ENCODE peak calls at places on chromosomes 13 and 19, in four cellular contexts. B is Ammon's horn, I is AG04450, H is frontal cortex. O is an unnamed sample.

GRCh38 chr19:35713904-35714440 is 3.8 kb upstream of the KMT2B start:
- DNase-seq in B (no peak), I (no peak), H (no peak), O (no peak)

GRCh38 chr19:49911381-49912145 is 14.9 kb upstream of the IL4I1 start:
- DNase-seq in B (peak), I (no peak), H (no peak), O (no peak)

GRCh38 chr19:38597075-38597474 is 20.7 kb downstream of the MAP4K1 start:
- DNase-seq in B (no peak), I (no peak), H (no peak), O (no peak)

GRCh38 chr19:10862561-10863106 is 8.7 kb upstream of the CARM1 start:
- DNase-seq in B (no peak), I (no peak), H (no peak), O (no peak)

GRCh38 chr19:54482889-54483288 is 9.8 kb upstream of the CDC42EP5 start:
- DNase-seq in B (no peak), I (no peak), H (no peak), O (no peak)

GRCh38 chr13:34591801-34592454 is 350.1 kb upstream of the NBEA start:
- DNase-seq in B (peak), I (no peak), H (peak), O (no peak)

GRCh38 chr13:29884671-29885424 is 34.4 kb upstream of the UBL3 start:
- DNase-seq in B (peak), I (no peak), H (no peak), O (no peak)

GRCh38 chr19:13169769-13170168 is 19.6 kb downstream of the IER2 start:
- DNase-seq in B (no peak), I (no peak), H (no peak), O (no peak)

GRCh38 chr13:108877300-108877699 is 247.9 kb downstream of the MYO16 start:
- DNase-seq in B (no peak), I (no peak), H (no peak), O (no peak)

GRCh38 chr13:47933688-47934011 is 67.4 kb downstream of the SUCLA2 start:
- DNase-seq in B (no peak), I (no peak), H (no peak), O (no peak)

GRCh38 chr13:30121244-30121643 is 186.1 kb downstream of the KATNAL1 start:
- DNase-seq in B (no peak), I (no peak), H (no peak), O (no peak)

GRCh38 chr19:9958451-9958850 is 22.1 kb upstream of the OLFM2 start:
- DNase-seq in B (no peak), I (peak), H (no peak), O (peak)

GRCh38 chr13:65034266-65034665 is 2195.9 kb downstream of the PCDH9 start:
- DNase-seq in B (no peak), I (no peak), H (no peak), O (no peak)

GRCh38 chr13:40204246-40204645 is 462.2 kb downstream of the FOXO1 start:
- DNase-seq in B (no peak), I (no peak), H (no peak), O (no peak)

GRCh38 chr19:3492131-3492839 is 8.2 kb downstream of the DOHH start:
- DNase-seq in B (no peak), I (no peak), H (no peak), O (no peak)

GRCh38 chr19:38900816-38901215 is 1.0 kb downstream of the NFKBIB start:
- DNase-seq in B (no peak), I (no peak), H (no peak), O (no peak)

GRCh38 chr19:40542197-40542859 is 34.3 kb upstream of the SHKBP1 start:
- DNase-seq in B (peak), I (peak), H (no peak), O (no peak)

GRCh38 chr19:6521718-6522646 is 8.8 kb upstream of the TNFSF9 start:
- DNase-seq in B (no peak), I (no peak), H (no peak), O (no peak)

GRCh38 chr19:18895828-18896341 is at the start of gene CERS1:
- DNase-seq in B (peak), I (no peak), H (peak), O (no peak)

GRCh38 chr13:100506600-100507422 is 81.8 kb downstream of the GGACT start:
- DNase-seq in B (no peak), I (no peak), H (no peak), O (no peak)

GRCh38 chr19:49555600-49556411 is 24.6 kb downstream of the NOSIP start:
- DNase-seq in B (peak), I (no peak), H (no peak), O (no peak)

GRCh38 chr19:805600-806550 is 8.6 kb downstream of the PTBP1 start:
- DNase-seq in B (no peak), I (no peak), H (no peak), O (no peak)

GRCh38 chr13:59691501-59692066 is 472.1 kb downstream of the DIAPH3 start:
- DNase-seq in B (no peak), I (peak), H (no peak), O (no peak)

GRCh38 chr13:29125934-29126424 is 305.8 kb downstream of the MTUS2 start:
- DNase-seq in B (no peak), I (no peak), H (no peak), O (no peak)

GRCh38 chr13:66805657-66806056 is 424.5 kb downstream of the PCDH9 start:
- DNase-seq in B (peak), I (no peak), H (no peak), O (peak)

GRCh38 chr19:16542894-16543498 is 759 bp upstream of the CHERP start:
- DNase-seq in B (no peak), I (no peak), H (no peak), O (no peak)

GRCh38 chr19:46860846-46861690 is at the start of gene ARHGAP35:
- DNase-seq in B (peak), I (no peak), H (peak), O (no peak)

GRCh38 chr13:79837741-79838450 is 356.9 kb downstream of the NDFIP2 start:
- DNase-seq in B (no peak), I (no peak), H (no peak), O (peak)

GRCh38 chr13:96992633-96993032 is 1.6 kb downstream of the OXGR1 start:
- DNase-seq in B (no peak), I (no peak), H (no peak), O (no peak)

GRCh38 chr19:29211562-29212416 is 1.2 kb downstream of the UQCRFS1 start:
- DNase-seq in B (no peak), I (no peak), H (no peak), O (no peak)

GRCh38 chr13:110396913-110397379 is 89.9 kb downstream of the COL4A2 start:
- DNase-seq in B (no peak), I (peak), H (no peak), O (peak)

GRCh38 chr13:21668665-21669599 is 1.9 kb upstream of the FGF9 start:
- DNase-seq in B (no peak), I (no peak), H (no peak), O (no peak)

GRCh38 chr13:67225252-67226159 is 4.6 kb downstream of the PCDH9 start:
- DNase-seq in B (no peak), I (no peak), H (no peak), O (no peak)

GRCh38 chr19:6020166-6020967 is 42.4 kb upstream of the RANBP3 start:
- DNase-seq in B (no peak), I (no peak), H (no peak), O (no peak)

GRCh38 chr13:30932481-30933333 is at the start of gene TEX26:
- DNase-seq in B (peak), I (no peak), H (no peak), O (no peak)

GRCh38 chr13:48094404-48094780 is 512 bp downstream of the MED4 start:
- DNase-seq in B (no peak), I (no peak), H (no peak), O (no peak)

GRCh38 chr13:113864303-113864890 is 521 bp upstream of the GAS6 start:
- DNase-seq in B (no peak), I (no peak), H (no peak), O (no peak)

O was measured in non-pigmented ciliary epithelial cell.